ENCODE peak calls at places on chromosomes 2 and 18, in four cellular contexts. Y is colonic mucosa, V is MM.1S, Z is HL-60. S is an unnamed sample.

GRCh38 chr18:28494151-28494550 is 317.2 kb upstream of the CDH2 start:
- DNase-seq in Z (no peak), V (no peak), Y (no peak), S (no peak)

GRCh38 chr2:97718051-97718882 is 4.9 kb downstream of the ZAP70 start:
- DNase-seq in V (peak; percentile 82), Y (peak; percentile 33), Z (no peak), S (no peak)

GRCh38 chr2:128091691-128092050 is 671 bp downstream of the UGGT1 start:
- DNase-seq in Y (no peak), V (peak; percentile 41), Z (no peak), S (peak; percentile 18)

GRCh38 chr2:39838589-39838988 is 59.5 kb upstream of the THUMPD2 start:
- DNase-seq in Y (no peak), Z (no peak), V (no peak), S (no peak)

GRCh38 chr2:62293490-62294212 is 97.7 kb downstream of the B3GNT2 start:
- DNase-seq in Z (no peak), Y (peak; percentile 95), V (no peak), S (peak; percentile 72)

GRCh38 chr2:63048367-63049171 is 2.1 kb upstream of the OTX1 start:
- DNase-seq in V (no peak), Y (peak; percentile 25), Z (no peak), S (peak; percentile 11)

GRCh38 chr18:8821531-8821930 is 116.2 kb downstream of the MTCL1 start:
- DNase-seq in Z (no peak), Y (no peak), V (no peak), S (no peak)

GRCh38 chr2:34998726-34999125 is 1356.9 kb upstream of the CRIM1 start:
- DNase-seq in Y (no peak), V (no peak), Z (no peak), S (no peak)

GRCh38 chr18:22691988-22692710 is 241.0 kb upstream of the RBBP8 start:
- DNase-seq in Z (no peak), V (no peak), Y (no peak), S (peak; percentile 68)

GRCh38 chr2:8752385-8752784 is 70.5 kb downstream of the ID2 start:
- DNase-seq in V (peak; percentile 48), Z (no peak), Y (no peak), S (no peak)

GRCh38 chr2:232761301-232761907 is 15.0 kb downstream of the KCNJ13 start:
- DNase-seq in Z (no peak), Y (peak; percentile 32), V (peak; percentile 40), S (peak; percentile 49)

GRCh38 chr18:9994701-9995100 is 80.9 kb downstream of the VAPA start:
- DNase-seq in V (no peak), Z (no peak), Y (no peak), S (no peak)

GRCh38 chr2:149004836-149005235 is 33.7 kb upstream of the LYPD6B start:
- DNase-seq in V (no peak), Z (no peak), Y (no peak), S (peak; percentile 13)

GRCh38 chr2:34949316-34949715 is 1350.2 kb upstream of the FAM98A start:
- DNase-seq in Y (no peak), Z (no peak), V (no peak), S (no peak)

GRCh38 chr18:59834267-59834666 is 65.5 kb upstream of the PMAIP1 start:
- DNase-seq in V (no peak), Y (no peak), Z (no peak), S (no peak)

GRCh38 chr18:76654536-76654935 is 159.5 kb upstream of the ZNF516 start:
- DNase-seq in Z (no peak), Y (no peak), V (no peak), S (no peak)

GRCh38 chr2:109481196-109481555 is 132.6 kb downstream of the SEPTIN10 start:
- DNase-seq in V (no peak), Z (no peak), Y (peak; percentile 89), S (no peak)

GRCh38 chr2:26534865-26535662 is 57.1 kb upstream of the OTOF start:
- DNase-seq in Y (no peak), Z (no peak), V (no peak), S (no peak)

GRCh38 chr2:138609446-138609845 is 107.9 kb downstream of the SPOPL start:
- DNase-seq in V (no peak), Y (no peak), Z (no peak), S (no peak)

GRCh38 chr2:41900299-41900698 is 147.5 kb upstream of the PKDCC start:
- DNase-seq in Y (no peak), Z (no peak), V (no peak), S (no peak)

GRCh38 chr2:29013046-29013780 is 32.1 kb downstream of the TOGARAM2 start:
- DNase-seq in Z (no peak), Y (no peak), V (no peak), S (no peak)

GRCh38 chr18:70279470-70279869 is 9.4 kb upstream of the SOCS6 start:
- DNase-seq in Z (no peak), Y (no peak), V (no peak), S (no peak)

GRCh38 chr2:88303865-88304264 is 133.7 kb downstream of the THNSL2 start:
- DNase-seq in Z (no peak), V (no peak), Y (no peak), S (no peak)

GRCh38 chr2:237733677-237734300 is 64.8 kb upstream of the RBM44 start:
- DNase-seq in Z (no peak), Y (no peak), V (no peak), S (no peak)

GRCh38 chr18:34543940-34544339 is 166.2 kb upstream of the DTNA start:
- DNase-seq in Z (no peak), V (no peak), Y (no peak), S (no peak)
- H3K27me3 ChIP-seq in Z (no peaks in the 10 kb centered on the region), V (no peaks in the 10 kb centered on the region), Y (no peaks in the 10 kb centered on the region), S (no peaks in the 10 kb centered on the region)

GRCh38 chr2:11009176-11009575 is 97.4 kb downstream of the KCNF1 start:
- DNase-seq in Y (no peak), Z (no peak), V (no peak), S (no peak)
- TF ChIP-seq CTCF in Y (no peak), Z (no peak), V (no peak), S (no peak)

DNA sequence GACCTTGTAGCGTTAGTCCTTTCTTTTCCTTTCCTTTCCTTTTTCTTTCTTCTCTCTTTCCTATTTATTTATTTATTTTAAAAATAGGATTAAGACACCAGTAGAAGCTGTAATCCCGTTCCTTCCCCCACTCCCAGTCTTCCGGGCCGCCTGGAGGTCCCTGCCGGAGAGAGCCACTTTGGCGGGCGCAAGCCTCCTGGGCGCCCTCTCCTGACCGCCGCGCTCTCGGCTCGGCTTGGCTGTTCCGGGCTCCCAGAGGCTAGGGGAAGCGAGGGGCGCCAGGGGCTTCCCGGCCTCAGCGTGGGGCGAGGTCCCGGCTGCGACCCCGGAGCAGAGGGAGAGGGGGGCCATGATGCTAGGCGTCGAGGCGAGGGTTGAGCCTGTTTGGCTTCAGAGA is 10.9 kb downstream of the MEIS1 start:
- DNase-seq in Z (no peak), Y (no peak), V (no peak), S (no peak)
- H3K4me3 ChIP-seq in Z (no peak overlapping the region), Y (peak overlapping the region; percentile 10), V (no peak overlapping the region), S (no peak overlapping the region)

GRCh38 chr18:48136544-48137353 is 206.3 kb upstream of the SMAD2 start:
- DNase-seq in Y (peak; percentile 68), Z (no peak), V (no peak), S (no peak)
- H3K27me3 ChIP-seq in Y (peaks cover 11% of the 10 kb centered on the region), Z (peaks cover 46% of the 10 kb centered on the region), V (no peaks in the 10 kb centered on the region), S (no peaks in the 10 kb centered on the region)